ENCODE peak calls at places on chromosome 12, in six cellular contexts. One of them, this sample, is unnamed.

GRCh38 chr12:64392221-64392620 is 1.7 kb upstream of the C12orf56 start:
- DNase-seq in H9: no peak
- DNase-seq in breast epithelium: no peak
- DNase-seq in heart right ventricle: no peak
- DNase-seq in mucosa of descending colon: peak
- DNase-seq in cerebellar cortex: peak
- DNase-seq in this sample: no peak

GRCh38 chr12:125467363-125467762 is 402.1 kb downstream of the AACS start:
- DNase-seq in heart right ventricle: no peak
- DNase-seq in H9: no peak
- DNase-seq in breast epithelium: no peak
- DNase-seq in mucosa of descending colon: no peak
- DNase-seq in cerebellar cortex: no peak
- DNase-seq in this sample: no peak

GRCh38 chr12:39205969-39206368 is 237.0 kb downstream of the KIF21A start:
- DNase-seq in heart right ventricle: no peak
- DNase-seq in H9: no peak
- DNase-seq in breast epithelium: no peak
- DNase-seq in cerebellar cortex: no peak
- DNase-seq in mucosa of descending colon: no peak
- DNase-seq in this sample: no peak

GRCh38 chr12:7190268-7191055 is 976 bp downstream of the PEX5 start:
- DNase-seq in mucosa of descending colon: peak
- DNase-seq in cerebellar cortex: peak
- DNase-seq in heart right ventricle: peak
- DNase-seq in breast epithelium: no peak
- DNase-seq in H9: peak
- DNase-seq in this sample: peak

GRCh38 chr12:56695327-56696101 is 7.4 kb upstream of the PTGES3 start:
- DNase-seq in mucosa of descending colon: no peak
- DNase-seq in breast epithelium: no peak
- DNase-seq in cerebellar cortex: no peak
- DNase-seq in heart right ventricle: no peak
- DNase-seq in H9: no peak
- DNase-seq in this sample: no peak

GRCh38 chr12:116306536-116306935 is 29.0 kb upstream of the MED13L start:
- DNase-seq in H9: no peak
- DNase-seq in breast epithelium: no peak
- DNase-seq in mucosa of descending colon: no peak
- DNase-seq in cerebellar cortex: no peak
- DNase-seq in heart right ventricle: no peak
- DNase-seq in this sample: no peak

GRCh38 chr12:40569626-40570179 is 122.5 kb upstream of the CNTN1 start:
- DNase-seq in H9: no peak
- DNase-seq in breast epithelium: no peak
- DNase-seq in mucosa of descending colon: no peak
- DNase-seq in heart right ventricle: no peak
- DNase-seq in cerebellar cortex: no peak
- DNase-seq in this sample: no peak

GRCh38 chr12:58894040-58894439 is 26.3 kb downstream of the LRIG3 start:
- DNase-seq in mucosa of descending colon: no peak
- DNase-seq in H9: no peak
- DNase-seq in heart right ventricle: no peak
- DNase-seq in breast epithelium: no peak
- DNase-seq in cerebellar cortex: no peak
- DNase-seq in this sample: no peak

GRCh38 chr12:84874125-84874824 is 38.3 kb downstream of the SLC6A15 start:
- DNase-seq in mucosa of descending colon: peak
- DNase-seq in breast epithelium: no peak
- DNase-seq in heart right ventricle: no peak
- DNase-seq in cerebellar cortex: peak
- DNase-seq in H9: no peak
- DNase-seq in this sample: no peak

GRCh38 chr12:49800421-49801140 is 27.6 kb downstream of the NCKAP5L start:
- DNase-seq in mucosa of descending colon: no peak
- DNase-seq in cerebellar cortex: no peak
- DNase-seq in H9: no peak
- DNase-seq in heart right ventricle: no peak
- DNase-seq in breast epithelium: no peak
- DNase-seq in this sample: no peak

GRCh38 chr12:2358986-2359658 is 306.3 kb downstream of the CACNA1C start:
- DNase-seq in H9: no peak
- DNase-seq in heart right ventricle: no peak
- DNase-seq in breast epithelium: no peak
- DNase-seq in mucosa of descending colon: no peak
- DNase-seq in cerebellar cortex: no peak
- DNase-seq in this sample: no peak

GRCh38 chr12:104695453-104696148 is 238.9 kb downstream of the CHST11 start:
- DNase-seq in H9: no peak
- DNase-seq in cerebellar cortex: no peak
- DNase-seq in mucosa of descending colon: peak
- DNase-seq in heart right ventricle: no peak
- DNase-seq in breast epithelium: no peak
- DNase-seq in this sample: no peak

GRCh38 chr12:29103539-29103974 is 45.5 kb upstream of the FAR2 start:
- DNase-seq in cerebellar cortex: no peak
- DNase-seq in H9: no peak
- DNase-seq in mucosa of descending colon: peak
- DNase-seq in breast epithelium: no peak
- DNase-seq in heart right ventricle: no peak
- DNase-seq in this sample: no peak

GRCh38 chr12:92905258-92905810 is 23.8 kb downstream of the EEA1 start:
- DNase-seq in breast epithelium: no peak
- DNase-seq in cerebellar cortex: no peak
- DNase-seq in mucosa of descending colon: no peak
- DNase-seq in H9: no peak
- DNase-seq in heart right ventricle: no peak
- DNase-seq in this sample: no peak

GRCh38 chr12:54337280-54337842 is 12.4 kb downstream of the COPZ1 start:
- DNase-seq in H9: no peak
- DNase-seq in heart right ventricle: no peak
- DNase-seq in cerebellar cortex: peak
- DNase-seq in breast epithelium: no peak
- DNase-seq in mucosa of descending colon: no peak
- DNase-seq in this sample: peak

GRCh38 chr12:93181396-93181965 is 196.2 kb upstream of the NUDT4 start:
- DNase-seq in mucosa of descending colon: no peak
- DNase-seq in cerebellar cortex: no peak
- DNase-seq in heart right ventricle: no peak
- DNase-seq in H9: no peak
- DNase-seq in breast epithelium: no peak
- DNase-seq in this sample: no peak

GRCh38 chr12:26845057-26845666 is 12.2 kb upstream of the ITPR2 start:
- DNase-seq in cerebellar cortex: peak
- DNase-seq in mucosa of descending colon: peak
- DNase-seq in heart right ventricle: peak
- DNase-seq in H9: peak
- DNase-seq in breast epithelium: peak
- DNase-seq in this sample: no peak

GRCh38 chr12:14410841-14411569 is 45.5 kb downstream of the ATF7IP start:
- DNase-seq in mucosa of descending colon: no peak
- DNase-seq in cerebellar cortex: no peak
- DNase-seq in H9: no peak
- DNase-seq in breast epithelium: no peak
- DNase-seq in heart right ventricle: no peak
- DNase-seq in this sample: no peak

GRCh38 chr12:2794736-2795289 is at the start of gene FKBP4:
- DNase-seq in H9: peak
- DNase-seq in mucosa of descending colon: peak
- DNase-seq in heart right ventricle: peak
- DNase-seq in breast epithelium: peak
- DNase-seq in cerebellar cortex: peak
- DNase-seq in this sample: peak

GRCh38 chr12:131122631-131123030 is 168.9 kb downstream of the ADGRD1 start:
- DNase-seq in H9: peak
- DNase-seq in mucosa of descending colon: no peak
- DNase-seq in cerebellar cortex: no peak
- DNase-seq in breast epithelium: no peak
- DNase-seq in heart right ventricle: no peak
- DNase-seq in this sample: no peak

GRCh38 chr12:96190403-96191170 is 3.6 kb upstream of the ELK3 start:
- DNase-seq in breast epithelium: no peak
- DNase-seq in cerebellar cortex: no peak
- DNase-seq in H9: no peak
- DNase-seq in mucosa of descending colon: no peak
- DNase-seq in heart right ventricle: no peak
- DNase-seq in this sample: no peak

GRCh38 chr12:19075711-19076340 is 53.7 kb upstream of the PLEKHA5 start:
- DNase-seq in breast epithelium: no peak
- DNase-seq in H9: no peak
- DNase-seq in heart right ventricle: no peak
- DNase-seq in cerebellar cortex: no peak
- DNase-seq in mucosa of descending colon: no peak
- DNase-seq in this sample: no peak

GRCh38 chr12:51051787-51052186 is 3.7 kb downstream of the LETMD1 start:
- DNase-seq in mucosa of descending colon: no peak
- DNase-seq in heart right ventricle: no peak
- DNase-seq in H9: no peak
- DNase-seq in cerebellar cortex: no peak
- DNase-seq in breast epithelium: no peak
- DNase-seq in this sample: no peak

GRCh38 chr12:45708901-45709300 is 20.6 kb upstream of the ARID2 start:
- DNase-seq in heart right ventricle: no peak
- DNase-seq in mucosa of descending colon: no peak
- DNase-seq in H9: no peak
- DNase-seq in cerebellar cortex: no peak
- DNase-seq in breast epithelium: no peak
- DNase-seq in this sample: no peak

GRCh38 chr12:88578821-88579518 is 1.3 kb downstream of the KITLG start:
- DNase-seq in H9: peak
- DNase-seq in breast epithelium: no peak
- DNase-seq in mucosa of descending colon: peak
- DNase-seq in heart right ventricle: no peak
- DNase-seq in cerebellar cortex: no peak
- DNase-seq in this sample: no peak

GRCh38 chr12:102093319-102093718 is 26.6 kb downstream of the NUP37 start:
- DNase-seq in cerebellar cortex: no peak
- DNase-seq in breast epithelium: no peak
- DNase-seq in heart right ventricle: no peak
- DNase-seq in H9: no peak
- DNase-seq in mucosa of descending colon: no peak
- DNase-seq in this sample: no peak

GRCh38 chr12:53325539-53326061 is 4.2 kb upstream of the AAAS start:
- DNase-seq in H9: peak
- DNase-seq in cerebellar cortex: no peak
- DNase-seq in breast epithelium: no peak
- DNase-seq in heart right ventricle: no peak
- DNase-seq in mucosa of descending colon: peak
- DNase-seq in this sample: peak

GRCh38 chr12:1811281-1811947 is 9.0 kb upstream of the LRTM2 start:
- DNase-seq in cerebellar cortex: no peak
- DNase-seq in breast epithelium: no peak
- DNase-seq in H9: no peak
- DNase-seq in heart right ventricle: no peak
- DNase-seq in mucosa of descending colon: no peak
- DNase-seq in this sample: no peak

GRCh38 chr12:63802012-63802608 is 22.4 kb downstream of the RXYLT1 start:
- DNase-seq in mucosa of descending colon: no peak
- DNase-seq in cerebellar cortex: peak
- DNase-seq in breast epithelium: no peak
- DNase-seq in H9: no peak
- DNase-seq in heart right ventricle: no peak
- DNase-seq in this sample: no peak

GRCh38 chr12:62635630-62636029 is 169.0 kb downstream of the MON2 start:
- DNase-seq in heart right ventricle: no peak
- DNase-seq in breast epithelium: no peak
- DNase-seq in cerebellar cortex: no peak
- DNase-seq in mucosa of descending colon: no peak
- DNase-seq in H9: no peak
- DNase-seq in this sample: no peak

GRCh38 chr12:89707623-89707991 is 1.0 kb downstream of the ATP2B1 start:
- DNase-seq in cerebellar cortex: no peak
- DNase-seq in breast epithelium: no peak
- DNase-seq in H9: peak
- DNase-seq in heart right ventricle: peak
- DNase-seq in mucosa of descending colon: peak
- DNase-seq in this sample: no peak

GRCh38 chr12:113468365-113469223 is 3.1 kb downstream of the LHX5 start:
- DNase-seq in H9: peak
- DNase-seq in mucosa of descending colon: no peak
- DNase-seq in heart right ventricle: no peak
- DNase-seq in cerebellar cortex: no peak
- DNase-seq in breast epithelium: no peak
- DNase-seq in this sample: no peak

GRCh38 chr12:93704122-93704521 is 26.9 kb downstream of the CRADD start:
- DNase-seq in cerebellar cortex: no peak
- DNase-seq in H9: no peak
- DNase-seq in heart right ventricle: no peak
- DNase-seq in mucosa of descending colon: no peak
- DNase-seq in breast epithelium: no peak
- DNase-seq in this sample: no peak

GRCh38 chr12:57182918-57183575 is 33.5 kb upstream of the NXPH4 start:
- DNase-seq in heart right ventricle: peak
- DNase-seq in cerebellar cortex: peak
- DNase-seq in H9: peak
- DNase-seq in breast epithelium: peak
- DNase-seq in mucosa of descending colon: peak
- DNase-seq in this sample: peak

GRCh38 chr12:123267335-123267920 is 4.2 kb downstream of the CDK2AP1 start:
- DNase-seq in cerebellar cortex: no peak
- DNase-seq in breast epithelium: no peak
- DNase-seq in H9: no peak
- DNase-seq in heart right ventricle: no peak
- DNase-seq in mucosa of descending colon: no peak
- DNase-seq in this sample: peak

GRCh38 chr12:112937741-112938719 is at the start of gene OAS3:
- DNase-seq in mucosa of descending colon: peak
- DNase-seq in heart right ventricle: peak
- DNase-seq in cerebellar cortex: peak
- DNase-seq in breast epithelium: peak
- DNase-seq in H9: peak
- DNase-seq in this sample: no peak

GRCh38 chr12:22481557-22482104 is 62.7 kb downstream of the C2CD5 start:
- DNase-seq in cerebellar cortex: no peak
- DNase-seq in H9: no peak
- DNase-seq in heart right ventricle: no peak
- DNase-seq in breast epithelium: no peak
- DNase-seq in mucosa of descending colon: peak
- DNase-seq in this sample: no peak

GRCh38 chr12:50947932-50948331 is 4.4 kb upstream of the HIGD1C start:
- DNase-seq in heart right ventricle: no peak
- DNase-seq in mucosa of descending colon: no peak
- DNase-seq in cerebellar cortex: no peak
- DNase-seq in H9: no peak
- DNase-seq in breast epithelium: no peak
- DNase-seq in this sample: no peak

GRCh38 chr12:95574030-95574429 is 22.8 kb upstream of the USP44 start:
- DNase-seq in breast epithelium: no peak
- DNase-seq in heart right ventricle: no peak
- DNase-seq in cerebellar cortex: no peak
- DNase-seq in H9: peak
- DNase-seq in mucosa of descending colon: no peak
- DNase-seq in this sample: no peak

GRCh38 chr12:90058721-90059120 is 350.1 kb upstream of the ATP2B1 start:
- DNase-seq in cerebellar cortex: no peak
- DNase-seq in breast epithelium: no peak
- DNase-seq in heart right ventricle: peak
- DNase-seq in H9: no peak
- DNase-seq in mucosa of descending colon: peak
- DNase-seq in this sample: no peak